ENCODE peak calls at places on chromosomes 4 and X, in nine cellular contexts. J, T, R, Q, D, O, Z, K and S are unnamed samples.

GRCh38 chr4:62252728-62253127 is 1052.6 kb downstream of the ADGRL3 start:
- DNase-seq in J (no peak), T (no peak), R (no peak), Q (no peak), D (no peak), O (no peak), Z (no peak), K (no peak), S (no peak)

GRCh38 chr4:7396186-7396585 is 38.5 kb downstream of the PSAPL1 start:
- DNase-seq in J (no peak), T (no peak), R (no peak), Q (no peak), D (no peak), O (peak), Z (no peak), K (no peak), S (no peak)

GRCh38 chrX:132631579-132632232 is 142.9 kb upstream of the MBNL3 start:
- DNase-seq in J (no peak), T (no peak), R (peak), Q (no peak), D (no peak), O (no peak), Z (peak), K (peak), S (no peak)

GRCh38 chrX:106752101-106752678 is 25.7 kb downstream of the RNF128 start:
- DNase-seq in J (no peak), T (no peak), R (peak), Q (no peak), D (no peak), O (no peak), Z (no peak), K (peak), S (no peak)

GRCh38 chr4:109755656-109756055 is 25.8 kb upstream of the PLA2G12A start:
- DNase-seq in J (no peak), T (no peak), R (no peak), Q (no peak), D (no peak), O (no peak), Z (no peak), K (no peak), S (no peak)

GRCh38 chrX:20515841-20516461 is 249.2 kb upstream of the RPS6KA3 start:
- DNase-seq in J (no peak), T (no peak), R (peak), Q (no peak), D (no peak), O (no peak), Z (peak), K (peak), S (no peak)

GRCh38 chrX:150955590-150955989 is 27.5 kb upstream of the HMGB3 start:
- DNase-seq in J (no peak), T (no peak), R (no peak), Q (no peak), D (no peak), O (no peak), Z (no peak), K (no peak), S (no peak)

GRCh38 chr4:186557061-186557460 is 1.7 kb upstream of the MTNR1A start:
- DNase-seq in J (no peak), T (no peak), R (no peak), Q (no peak), D (no peak), O (no peak), Z (no peak), K (no peak), S (no peak)

GRCh38 chr4:57037982-57038604 is 59.4 kb downstream of the POLR2B start:
- DNase-seq in J (peak), T (peak), R (peak), Q (peak), D (peak), O (peak), Z (no peak), K (peak), S (peak)

GRCh38 chrX:47210661-47211425 is 7.6 kb upstream of the CDK16 start:
- DNase-seq in J (no peak), T (no peak), R (no peak), Q (no peak), D (no peak), O (no peak), Z (no peak), K (no peak), S (no peak)

GRCh38 chr4:82765134-82765533 is 33.5 kb downstream of the SCD5 start:
- DNase-seq in J (no peak), T (no peak), R (no peak), Q (no peak), D (no peak), O (no peak), Z (no peak), K (no peak), S (no peak)

GRCh38 chrX:102963955-102964354 is 26.9 kb downstream of the RAB40AL start:
- DNase-seq in J (no peak), T (no peak), R (no peak), Q (no peak), D (no peak), O (no peak), Z (no peak), K (no peak), S (no peak)

GRCh38 chr4:141654098-141654497 is 17.7 kb downstream of the IL15 start:
- DNase-seq in J (no peak), T (no peak), R (peak), Q (no peak), D (no peak), O (no peak), Z (no peak), K (peak), S (no peak)
- TF ChIP-seq CTCF in J (peak), T (no peak), R (peak), Q (peak), D (no peak), O (no peak), Z (peak), K (peak), S (peak)

GRCh38 chr4:54945838-54946237 is 179.6 kb downstream of the KDR start:
- DNase-seq in J (no peak), T (no peak), R (no peak), Q (no peak), D (no peak), O (no peak), Z (no peak), K (no peak), S (no peak)
- TF ChIP-seq CTCF in J (no peak), T (no peak), R (peak), Q (no peak), D (no peak), O (no peak), Z (no peak), K (no peak), S (no peak)

DNA sequence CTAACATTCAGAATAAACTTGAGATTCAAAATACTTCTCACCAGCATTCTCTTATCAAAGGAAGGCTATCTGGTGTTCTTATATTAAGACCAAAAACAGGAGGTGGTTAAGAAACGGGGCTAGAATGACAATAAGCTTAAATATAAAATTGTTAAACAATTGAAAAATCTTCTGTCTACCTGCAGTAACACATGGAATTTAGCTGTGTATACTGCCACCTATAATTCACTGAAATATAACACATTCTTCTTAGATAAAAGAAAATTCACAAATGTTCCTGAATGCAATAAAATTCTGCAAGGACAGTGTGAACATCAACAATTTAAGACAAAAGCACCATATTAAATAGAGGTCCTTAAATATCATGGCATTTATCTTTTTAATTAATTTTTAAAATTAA is 11.5 kb upstream of the PCDH10 start:
- DNase-seq in J (no peak), T (no peak), R (no peak), Q (no peak), D (no peak), O (no peak), Z (no peak), K (no peak), S (no peak)
- TF ChIP-seq CTCF in J (no peak), T (no peak), R (no peak), Q (peak), D (no peak), O (no peak), Z (no peak), K (no peak), S (no peak)

GRCh38 chr4:183284965-183285364 is 35.1 kb downstream of the CLDN22 start:
- DNase-seq in J (no peak), T (no peak), R (peak), Q (no peak), D (no peak), O (no peak), Z (peak), K (peak), S (no peak)
- TF ChIP-seq CTCF in J (no peak), T (no peak), R (no peak), Q (no peak), D (no peak), O (no peak), Z (no peak), K (no peak), S (no peak)